ENCODE peak calls at places on chromosomes 3 and 15, in seven cellular contexts. One of them, this sample, is unnamed.

GRCh38 chr15:51620647-51621046 is 1.9 kb downstream of the DMXL2 start:
- DNase-seq in GM23248: no peak
- DNase-seq in suprapubic skin: no peak
- DNase-seq in pancreas: no peak
- DNase-seq in A549: no peak
- DNase-seq in astrocyte: no peak
- DNase-seq in upper lobe of right lung: no peak
- DNase-seq in this sample: no peak

GRCh38 chr3:128794067-128794768 is 68.2 kb downstream of the RAB7A start:
- DNase-seq in upper lobe of right lung: no peak
- DNase-seq in pancreas: no peak
- DNase-seq in A549: no peak
- DNase-seq in GM23248: peak; percentile 94
- DNase-seq in astrocyte: peak; percentile 93
- DNase-seq in suprapubic skin: no peak
- DNase-seq in this sample: peak; percentile 96

GRCh38 chr3:26074080-26074479 is 284.2 kb downstream of the OXSM start:
- DNase-seq in astrocyte: no peak
- DNase-seq in GM23248: no peak
- DNase-seq in A549: no peak
- DNase-seq in pancreas: no peak
- DNase-seq in suprapubic skin: no peak
- DNase-seq in upper lobe of right lung: no peak
- DNase-seq in this sample: no peak

GRCh38 chr3:127690106-127690505 is 17.4 kb downstream of the ABTB1 start:
- DNase-seq in GM23248: peak; percentile 90
- DNase-seq in pancreas: no peak
- DNase-seq in A549: no peak
- DNase-seq in suprapubic skin: no peak
- DNase-seq in upper lobe of right lung: no peak
- DNase-seq in astrocyte: peak; percentile 67
- DNase-seq in this sample: peak; percentile 49

GRCh38 chr3:125587039-125587664 is 8.1 kb downstream of the OSBPL11 start:
- DNase-seq in suprapubic skin: no peak
- DNase-seq in astrocyte: no peak
- DNase-seq in A549: no peak
- DNase-seq in pancreas: no peak
- DNase-seq in GM23248: peak; percentile 17
- DNase-seq in upper lobe of right lung: no peak
- DNase-seq in this sample: no peak

GRCh38 chr3:96863129-96863740 is 48.8 kb downstream of the EPHA6 start:
- DNase-seq in A549: no peak
- DNase-seq in suprapubic skin: no peak
- DNase-seq in pancreas: no peak
- DNase-seq in astrocyte: no peak
- DNase-seq in upper lobe of right lung: no peak
- DNase-seq in GM23248: peak; percentile 56
- DNase-seq in this sample: peak; percentile 8

GRCh38 chr15:45331977-45332376 is 46.4 kb downstream of the GATM start:
- DNase-seq in upper lobe of right lung: no peak
- DNase-seq in GM23248: no peak
- DNase-seq in pancreas: no peak
- DNase-seq in A549: no peak
- DNase-seq in suprapubic skin: no peak
- DNase-seq in astrocyte: no peak
- DNase-seq in this sample: no peak

GRCh38 chr3:184912166-184912565 is 100.2 kb downstream of the VPS8 start:
- DNase-seq in A549: no peak
- DNase-seq in upper lobe of right lung: no peak
- DNase-seq in pancreas: no peak
- DNase-seq in suprapubic skin: no peak
- DNase-seq in GM23248: no peak
- DNase-seq in astrocyte: no peak
- DNase-seq in this sample: no peak

GRCh38 chr15:81235781-81236507 is 39.3 kb downstream of the IL16 start:
- DNase-seq in pancreas: no peak
- DNase-seq in upper lobe of right lung: no peak
- DNase-seq in suprapubic skin: no peak
- DNase-seq in astrocyte: peak; percentile 100
- DNase-seq in A549: no peak
- DNase-seq in GM23248: peak; percentile 96
- DNase-seq in this sample: peak; percentile 83

GRCh38 chr15:89081878-89082277 is 6.4 kb upstream of the ABHD2 start:
- DNase-seq in A549: no peak
- DNase-seq in suprapubic skin: no peak
- DNase-seq in GM23248: no peak
- DNase-seq in upper lobe of right lung: no peak
- DNase-seq in pancreas: no peak
- DNase-seq in astrocyte: no peak
- DNase-seq in this sample: no peak

GRCh38 chr3:107452436-107452835 is 70.3 kb upstream of the BBX start:
- DNase-seq in upper lobe of right lung: no peak
- DNase-seq in suprapubic skin: no peak
- DNase-seq in GM23248: peak; percentile 83
- DNase-seq in astrocyte: peak; percentile 81
- DNase-seq in A549: no peak
- DNase-seq in pancreas: no peak
- DNase-seq in this sample: peak; percentile 40

GRCh38 chr15:75763137-75763611 is 50.5 kb upstream of the CSPG4 start:
- DNase-seq in GM23248: no peak
- DNase-seq in pancreas: no peak
- DNase-seq in upper lobe of right lung: no peak
- DNase-seq in A549: no peak
- DNase-seq in suprapubic skin: no peak
- DNase-seq in astrocyte: no peak
- DNase-seq in this sample: no peak

GRCh38 chr3:194271459-194272035 is 79.6 kb downstream of the CPN2 start:
- DNase-seq in GM23248: no peak
- DNase-seq in A549: no peak
- DNase-seq in pancreas: no peak
- DNase-seq in astrocyte: no peak
- DNase-seq in upper lobe of right lung: peak; percentile 83
- DNase-seq in suprapubic skin: no peak
- DNase-seq in this sample: no peak

GRCh38 chr3:73625124-73625665 is 454 bp upstream of the PDZRN3 start:
- DNase-seq in suprapubic skin: no peak
- DNase-seq in upper lobe of right lung: no peak
- DNase-seq in pancreas: peak; percentile 44
- DNase-seq in GM23248: peak; percentile 86
- DNase-seq in astrocyte: peak; percentile 27
- DNase-seq in A549: no peak
- DNase-seq in this sample: no peak

GRCh38 chr3:60363817-60364216 is 887.4 kb downstream of the FHIT start:
- DNase-seq in pancreas: no peak
- DNase-seq in GM23248: peak; percentile 2
- DNase-seq in A549: no peak
- DNase-seq in upper lobe of right lung: no peak
- DNase-seq in astrocyte: peak; percentile 20
- DNase-seq in suprapubic skin: no peak
- DNase-seq in this sample: no peak

GRCh38 chr3:123652346-123652984 is 67.6 kb upstream of the HACD2 start:
- DNase-seq in GM23248: peak; percentile 88
- DNase-seq in A549: peak; percentile 86
- DNase-seq in suprapubic skin: peak; percentile 89
- DNase-seq in upper lobe of right lung: peak; percentile 88
- DNase-seq in pancreas: peak; percentile 90
- DNase-seq in astrocyte: peak; percentile 34
- DNase-seq in this sample: peak; percentile 35

GRCh38 chr3:176574736-176575135 is 622.5 kb downstream of the TBL1XR1 start:
- DNase-seq in upper lobe of right lung: no peak
- DNase-seq in GM23248: peak; percentile 7
- DNase-seq in A549: no peak
- DNase-seq in suprapubic skin: no peak
- DNase-seq in pancreas: no peak
- DNase-seq in astrocyte: peak; percentile 47
- DNase-seq in this sample: peak; percentile 3

GRCh38 chr15:63362196-63362595 is 19.4 kb downstream of the CA12 start:
- DNase-seq in GM23248: no peak
- DNase-seq in A549: no peak
- DNase-seq in astrocyte: peak; percentile 45
- DNase-seq in upper lobe of right lung: peak; percentile 20
- DNase-seq in pancreas: no peak
- DNase-seq in suprapubic skin: no peak
- DNase-seq in this sample: no peak

GRCh38 chr15:69490356-69491050 is 37.9 kb downstream of the RPLP1 start:
- DNase-seq in suprapubic skin: no peak
- DNase-seq in upper lobe of right lung: no peak
- DNase-seq in pancreas: no peak
- DNase-seq in A549: no peak
- DNase-seq in astrocyte: no peak
- DNase-seq in GM23248: peak; percentile 28
- DNase-seq in this sample: no peak

GRCh38 chr3:132407025-132407424 is 10.3 kb upstream of the DNAJC13 start:
- DNase-seq in upper lobe of right lung: no peak
- DNase-seq in astrocyte: no peak
- DNase-seq in GM23248: no peak
- DNase-seq in pancreas: no peak
- DNase-seq in suprapubic skin: no peak
- DNase-seq in A549: no peak
- DNase-seq in this sample: no peak

GRCh38 chr15:55327392-55327791 is 8.4 kb downstream of the PIGB start:
- DNase-seq in pancreas: no peak
- DNase-seq in GM23248: no peak
- DNase-seq in astrocyte: no peak
- DNase-seq in upper lobe of right lung: no peak
- DNase-seq in A549: no peak
- DNase-seq in suprapubic skin: no peak
- DNase-seq in this sample: no peak

GRCh38 chr15:71231678-71232224 is 116.5 kb downstream of the THSD4 start:
- DNase-seq in suprapubic skin: no peak
- DNase-seq in pancreas: no peak
- DNase-seq in upper lobe of right lung: no peak
- DNase-seq in GM23248: no peak
- DNase-seq in A549: no peak
- DNase-seq in astrocyte: no peak
- DNase-seq in this sample: no peak

GRCh38 chr15:40291088-40291574 is 8.3 kb upstream of the ANKRD63 start:
- DNase-seq in upper lobe of right lung: peak; percentile 82
- DNase-seq in GM23248: peak; percentile 85
- DNase-seq in suprapubic skin: no peak
- DNase-seq in astrocyte: peak; percentile 47
- DNase-seq in A549: peak; percentile 31
- DNase-seq in pancreas: peak; percentile 84
- DNase-seq in this sample: peak; percentile 57

GRCh38 chr15:72907733-72908132 is 124.2 kb upstream of the ADPGK start:
- DNase-seq in A549: no peak
- DNase-seq in pancreas: no peak
- DNase-seq in upper lobe of right lung: no peak
- DNase-seq in GM23248: no peak
- DNase-seq in astrocyte: no peak
- DNase-seq in suprapubic skin: no peak
- DNase-seq in this sample: no peak

GRCh38 chr3:41221278-41221677 is 22.0 kb downstream of the CTNNB1 start:
- DNase-seq in upper lobe of right lung: no peak
- DNase-seq in suprapubic skin: no peak
- DNase-seq in GM23248: no peak
- DNase-seq in pancreas: no peak
- DNase-seq in astrocyte: no peak
- DNase-seq in A549: no peak
- DNase-seq in this sample: no peak

GRCh38 chr3:99570061-99570460 is 68.3 kb upstream of the COL8A1 start:
- DNase-seq in pancreas: no peak
- DNase-seq in upper lobe of right lung: no peak
- DNase-seq in GM23248: no peak
- DNase-seq in A549: no peak
- DNase-seq in suprapubic skin: no peak
- DNase-seq in astrocyte: no peak
- DNase-seq in this sample: no peak
- H3K27ac ChIP-seq in pancreas: no peak overlapping the region
- H3K27ac ChIP-seq in upper lobe of right lung: no peak overlapping the region
- H3K27ac ChIP-seq in GM23248: no peak overlapping the region
- H3K27ac ChIP-seq in A549: no peak overlapping the region
- H3K27ac ChIP-seq in suprapubic skin: no peak overlapping the region
- H3K27ac ChIP-seq in astrocyte: no peak overlapping the region
- H3K27ac ChIP-seq in this sample: no peak overlapping the region

GRCh38 chr3:48119495-48120193 is 68.6 kb downstream of the CDC25A start:
- DNase-seq in astrocyte: no peak
- DNase-seq in pancreas: no peak
- DNase-seq in A549: no peak
- DNase-seq in suprapubic skin: no peak
- DNase-seq in upper lobe of right lung: no peak
- DNase-seq in GM23248: peak; percentile 72
- DNase-seq in this sample: no peak
- H3K27ac ChIP-seq in astrocyte: no peak overlapping the region
- H3K27ac ChIP-seq in pancreas: no peak overlapping the region
- H3K27ac ChIP-seq in A549: no peak overlapping the region
- H3K27ac ChIP-seq in suprapubic skin: peak overlapping the region; percentile 41
- H3K27ac ChIP-seq in upper lobe of right lung: peak overlapping the region; percentile 51
- H3K27ac ChIP-seq in GM23248: no peak overlapping the region
- H3K27ac ChIP-seq in this sample: no peak overlapping the region

DNA sequence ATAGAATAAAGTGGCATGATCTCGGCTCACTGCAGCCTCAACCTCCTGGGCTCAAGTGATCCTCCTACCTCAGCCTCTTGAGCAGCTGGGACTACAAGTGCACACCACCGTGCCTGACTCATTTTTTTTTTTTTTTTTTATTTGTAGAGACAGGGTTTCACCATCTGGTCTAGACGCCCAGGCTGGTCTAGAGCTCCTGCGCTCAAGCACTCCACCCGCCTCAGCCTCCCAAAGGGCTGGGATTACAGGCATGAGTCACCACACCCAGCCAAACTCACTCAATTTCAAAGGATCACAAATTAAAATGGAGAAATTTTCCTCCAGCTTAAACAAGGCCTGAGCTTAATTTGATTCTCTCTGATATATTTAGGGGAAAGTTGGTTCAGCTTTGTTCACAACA is 27.3 kb upstream of the NMB start:
- DNase-seq in upper lobe of right lung: no peak
- DNase-seq in A549: no peak
- DNase-seq in suprapubic skin: no peak
- DNase-seq in pancreas: no peak
- DNase-seq in GM23248: peak; percentile 92
- DNase-seq in astrocyte: peak; percentile 80
- DNase-seq in this sample: peak; percentile 84
- H3K27ac ChIP-seq in upper lobe of right lung: no peak overlapping the region
- H3K27ac ChIP-seq in A549: peak overlapping the region; percentile 55
- H3K27ac ChIP-seq in suprapubic skin: no peak overlapping the region
- H3K27ac ChIP-seq in pancreas: no peak overlapping the region
- H3K27ac ChIP-seq in GM23248: peak overlapping the region; percentile 64
- H3K27ac ChIP-seq in astrocyte: peak overlapping the region; percentile 50
- H3K27ac ChIP-seq in this sample: peak overlapping the region; percentile 19

GRCh38 chr3:61875976-61876671 is 314.8 kb downstream of the PTPRG start:
- DNase-seq in suprapubic skin: no peak
- DNase-seq in astrocyte: no peak
- DNase-seq in GM23248: no peak
- DNase-seq in A549: no peak
- DNase-seq in pancreas: no peak
- DNase-seq in upper lobe of right lung: no peak
- DNase-seq in this sample: no peak

GRCh38 chr3:61877359-61877770 is 316.0 kb downstream of the PTPRG start:
- DNase-seq in GM23248: peak; percentile 41
- DNase-seq in astrocyte: peak; percentile 22
- DNase-seq in A549: peak; percentile 3
- DNase-seq in suprapubic skin: no peak
- DNase-seq in pancreas: no peak
- DNase-seq in upper lobe of right lung: no peak
- DNase-seq in this sample: no peak

GRCh38 chr3:61875073-61875472 is 313.7 kb downstream of the PTPRG start:
- DNase-seq in upper lobe of right lung: no peak
- DNase-seq in GM23248: no peak
- DNase-seq in A549: no peak
- DNase-seq in pancreas: no peak
- DNase-seq in astrocyte: peak; percentile 29
- DNase-seq in suprapubic skin: no peak
- DNase-seq in this sample: no peak

GRCh38 chr3:61876797-61877196 is 315.4 kb downstream of the PTPRG start:
- DNase-seq in pancreas: no peak
- DNase-seq in astrocyte: peak; percentile 75
- DNase-seq in suprapubic skin: no peak
- DNase-seq in upper lobe of right lung: no peak
- DNase-seq in GM23248: peak; percentile 76
- DNase-seq in A549: no peak
- DNase-seq in this sample: no peak

GRCh38 chr3:61875488-61875887 is 314.1 kb downstream of the PTPRG start:
- DNase-seq in GM23248: no peak
- DNase-seq in astrocyte: no peak
- DNase-seq in A549: no peak
- DNase-seq in suprapubic skin: no peak
- DNase-seq in upper lobe of right lung: no peak
- DNase-seq in pancreas: no peak
- DNase-seq in this sample: no peak
- H3K27ac ChIP-seq in GM23248: no peak overlapping the region
- H3K27ac ChIP-seq in astrocyte: no peak overlapping the region
- H3K27ac ChIP-seq in A549: no peak overlapping the region
- H3K27ac ChIP-seq in suprapubic skin: no peak overlapping the region
- H3K27ac ChIP-seq in upper lobe of right lung: no peak overlapping the region
- H3K27ac ChIP-seq in pancreas: no peak overlapping the region
- H3K27ac ChIP-seq in this sample: no peak overlapping the region